ENCODE peak calls at places on chromosomes 11 and 22, in four cellular contexts. V is astrocyte of the hippocampus, Z is epithelial cell of prostate, I is fibroblast of the conjunctiva. Q is an unnamed sample.
A peak's percentile ranks its signal among the peaks of the same experiment; 100 is the strongest.

GRCh38 chr11:96316869-96317268 is 26.1 kb downstream of the MAML2 start:
- DNase-seq in V (no peak), Z (no peak), I (no peak), Q (no peak)

GRCh38 chr11:100855466-100856067 is 168.5 kb downstream of the ARHGAP42 start:
- DNase-seq in V (peak; percentile 70), Z (no peak), I (peak; percentile 52), Q (peak; percentile 62)

GRCh38 chr11:63793163-63793562 is 20.1 kb upstream of the SPINDOC start:
- DNase-seq in V (no peak), Z (no peak), I (no peak), Q (no peak)

GRCh38 chr11:93630037-93630436 is 31.4 kb upstream of the CEP295 start:
- DNase-seq in V (no peak), Z (no peak), I (no peak), Q (no peak)

GRCh38 chr11:15468471-15468870 is 353.7 kb downstream of the INSC start:
- DNase-seq in V (peak; percentile 30), Z (no peak), I (no peak), Q (no peak)

GRCh38 chr22:17470880-17471500 is 92.3 kb upstream of the SLC25A18 start:
- DNase-seq in V (no peak), Z (no peak), I (no peak), Q (no peak)

GRCh38 chr11:96113100-96113710 is 189.3 kb upstream of the MTMR2 start:
- DNase-seq in V (peak; percentile 69), Z (no peak), I (no peak), Q (peak; percentile 61)

GRCh38 chr11:102495161-102496042 is 35.1 kb downstream of the MMP7 start:
- DNase-seq in V (peak; percentile 90), Z (peak; percentile 34), I (peak; percentile 90), Q (peak; percentile 87)

GRCh38 chr11:63919267-63920125 is 2.5 kb upstream of the RCOR2 start:
- DNase-seq in V (peak; percentile 45), Z (no peak), I (no peak), Q (peak; percentile 76)

GRCh38 chr11:6268811-6269210 is 9.2 kb downstream of the CCKBR start:
- DNase-seq in V (no peak), Z (no peak), I (no peak), Q (no peak)

GRCh38 chr11:11265994-11266606 is 87.0 kb downstream of the CSNK2A3 start:
- DNase-seq in V (peak; percentile 46), Z (no peak), I (no peak), Q (no peak)

GRCh38 chr11:20026629-20027545 is 133.4 kb downstream of the DBX1 start:
- DNase-seq in V (no peak), Z (no peak), I (no peak), Q (no peak)

GRCh38 chr11:9573775-9574555 is 495 bp downstream of the WEE1 start:
- DNase-seq in V (no peak), Z (no peak), I (no peak), Q (no peak)

GRCh38 chr22:37095113-37095512 is 14.4 kb downstream of the TMPRSS6 start:
- DNase-seq in V (no peak), Z (no peak), I (no peak), Q (no peak)

GRCh38 chr22:38881464-38881871 is 9.5 kb upstream of the CBX6 start:
- DNase-seq in V (peak; percentile 77), Z (no peak), I (peak; percentile 88), Q (peak; percentile 42)

GRCh38 chr11:74826901-74827300 is 78.3 kb downstream of the RNF169 start:
- DNase-seq in V (no peak), Z (no peak), I (no peak), Q (no peak)

GRCh38 chr11:7571640-7572000 is 57.8 kb downstream of the PPFIBP2 start:
- DNase-seq in V (peak; percentile 84), Z (no peak), I (peak; percentile 52), Q (peak; percentile 70)

GRCh38 chr11:111438168-111438567 is 59.1 kb upstream of the POU2AF1 start:
- DNase-seq in V (no peak), Z (no peak), I (no peak), Q (no peak)

GRCh38 chr22:39292561-39293074 is 26.8 kb downstream of the RPL3 start:
- DNase-seq in V (peak; percentile 98), Z (peak; percentile 70), I (peak; percentile 80), Q (peak; percentile 92)

GRCh38 chr11:67648796-67649613 is 1.5 kb downstream of the ACY3 start:
- DNase-seq in V (no peak), Z (no peak), I (no peak), Q (no peak)

GRCh38 chr11:65204646-65205601 is 23.2 kb downstream of the CAPN1 start:
- DNase-seq in V (peak; percentile 74), Z (no peak), I (peak; percentile 13), Q (peak; percentile 21)

GRCh38 chr22:43078522-43078921 is 10.7 kb downstream of the TTLL1 start:
- DNase-seq in V (no peak), Z (no peak), I (no peak), Q (peak; percentile 15)

GRCh38 chr11:33454264-33454663 is 197.1 kb downstream of the HIPK3 start:
- DNase-seq in V (no peak), Z (no peak), I (no peak), Q (no peak)

GRCh38 chr22:17955611-17956379 is 68.6 kb downstream of the MICAL3 start:
- DNase-seq in V (no peak), Z (no peak), I (no peak), Q (no peak)

GRCh38 chr11:27720277-27720830 is 20.1 kb upstream of the BDNF start:
- DNase-seq in V (peak; percentile 84), Z (no peak), I (no peak), Q (peak; percentile 74)

GRCh38 chr11:6557063-6557462 is 46.4 kb downstream of the RRP8 start:
- DNase-seq in V (no peak), Z (no peak), I (no peak), Q (no peak)

GRCh38 chr22:41574847-41575381 is 14.1 kb downstream of the CSDC2 start:
- DNase-seq in V (no peak), Z (no peak), I (no peak), Q (no peak)

GRCh38 chr11:2886191-2886894 is 768 bp upstream of the CDKN1C start:
- DNase-seq in V (peak; percentile 78), Z (no peak), I (no peak), Q (no peak)

GRCh38 chr11:8533332-8533731 is 60.7 kb downstream of the STK33 start:
- DNase-seq in V (no peak), Z (peak; percentile 5), I (no peak), Q (no peak)

GRCh38 chr22:24523873-24524272 is 28.7 kb downstream of the UPB1 start:
- DNase-seq in V (peak; percentile 48), Z (no peak), I (no peak), Q (peak; percentile 15)

GRCh38 chr11:62487698-62488551 is 58.7 kb downstream of the AHNAK start:
- DNase-seq in V (no peak), Z (no peak), I (no peak), Q (no peak)

GRCh38 chr11:58730507-58731089 is 1.1 kb downstream of the GLYAT start:
- DNase-seq in V (peak; percentile 18), Z (no peak), I (no peak), Q (no peak)

GRCh38 chr11:1640076-1640946 is 10.7 kb downstream of the KRTAP5-5 start:
- DNase-seq in V (peak; percentile 53), Z (no peak), I (no peak), Q (peak; percentile 30)